ENCODE peak calls at places on chromosomes 13 and 19, in nine cellular contexts. O is foreskin fibroblast, I is mesothelial cell of epicardium, B is omental fat pad, U is OCI-LY7, N is lower lobe of right lung, T is nephron progenitor cell, X is neural crest cell, Z is endothelial cell. Y is an unnamed sample.
A peak's percentile ranks its signal among the peaks of the same experiment; 100 is the strongest.

GRCh38 chr13:34025746-34026145 is 207.8 kb downstream of the RFC3 start:
- DNase-seq in N (no peak), X (no peak), Z (no peak), B (no peak), I (no peak), T (no peak), O (peak; percentile 81), U (no peak), Y (no peak)

GRCh38 chr19:3723883-3724282 is 15.7 kb downstream of the TJP3 start:
- DNase-seq in T (no peak), N (no peak), U (no peak), Z (no peak), O (no peak), I (no peak), X (no peak), B (no peak), Y (no peak)

GRCh38 chr13:47480941-47481340 is 520.1 kb downstream of the SUCLA2 start:
- DNase-seq in B (no peak), Z (no peak), X (no peak), I (no peak), N (no peak), U (no peak), T (no peak), O (no peak), Y (no peak)

GRCh38 chr19:19067276-19068072 is 3.7 kb downstream of the SLC25A42 start:
- DNase-seq in I (no peak), X (no peak), Z (no peak), N (no peak), B (no peak), U (no peak), O (no peak), T (no peak), Y (no peak)

GRCh38 chr13:29160862-29161261 is 340.7 kb downstream of the MTUS2 start:
- DNase-seq in Z (no peak), B (no peak), N (no peak), I (no peak), T (no peak), O (no peak), U (no peak), X (no peak), Y (no peak)

GRCh38 chr19:55809381-55810058 is 22.3 kb downstream of the NLRP11 start:
- DNase-seq in O (peak; percentile 11), Z (no peak), N (peak; percentile 63), U (peak; percentile 89), X (no peak), I (no peak), T (peak; percentile 8), B (no peak), Y (no peak)

GRCh38 chr19:51448011-51448744 is 10.1 kb downstream of the SIGLEC8 start:
- DNase-seq in I (no peak), U (no peak), B (no peak), N (no peak), X (no peak), T (no peak), Z (no peak), O (no peak), Y (no peak)

GRCh38 chr13:28636677-28637317 is 22.1 kb upstream of the POMP start:
- DNase-seq in U (peak; percentile 83), I (no peak), T (peak; percentile 49), Z (peak; percentile 69), N (peak; percentile 50), O (peak; percentile 74), B (no peak), X (peak; percentile 39), Y (no peak)

GRCh38 chr19:4697304-4697703 is 26.3 kb downstream of the DPP9 start:
- DNase-seq in O (no peak), I (no peak), U (no peak), T (no peak), X (no peak), N (no peak), B (no peak), Z (no peak), Y (no peak)

GRCh38 chr19:15101479-15102082 is 5.6 kb upstream of the SYDE1 start:
- DNase-seq in T (peak; percentile 49), B (no peak), Z (peak; percentile 59), N (no peak), X (peak; percentile 44), U (peak; percentile 44), I (no peak), O (no peak), Y (no peak)

GRCh38 chr13:110113284-110113764 is 193.6 kb downstream of the COL4A1 start:
- DNase-seq in T (no peak), B (no peak), X (no peak), Z (no peak), O (peak; percentile 73), I (no peak), U (no peak), N (no peak), Y (no peak)

GRCh38 chr19:41421973-41422372 is 5.2 kb downstream of the B3GNT8 start:
- DNase-seq in N (no peak), X (no peak), O (no peak), I (no peak), B (no peak), T (no peak), U (no peak), Z (no peak), Y (no peak)

GRCh38 chr13:73585236-73585635 is 526.4 kb downstream of the KLF5 start:
- DNase-seq in O (no peak), B (no peak), N (no peak), U (no peak), I (no peak), X (no peak), Z (no peak), T (no peak), Y (no peak)

GRCh38 chr19:56837892-56838679 is 2.4 kb downstream of the PEG3 start:
- DNase-seq in O (no peak), T (no peak), I (no peak), B (peak; percentile 52), Z (no peak), N (peak; percentile 60), U (no peak), X (no peak), Y (no peak)

GRCh38 chr13:109784590-109785140 is 1.7 kb downstream of the IRS2 start:
- DNase-seq in O (peak; percentile 77), Z (peak; percentile 92), T (peak; percentile 93), I (peak; percentile 91), N (peak; percentile 85), B (peak; percentile 41), X (peak; percentile 84), U (no peak), Y (peak; percentile 90)

GRCh38 chr19:38216785-38217746 is 7.0 kb downstream of the DPF1 start:
- DNase-seq in B (no peak), U (no peak), T (peak; percentile 40), Z (no peak), N (no peak), X (no peak), I (no peak), O (no peak), Y (no peak)

GRCh38 chr13:29573190-29573589 is 22.3 kb downstream of the SLC7A1 start:
- DNase-seq in I (no peak), X (no peak), U (peak; percentile 23), Z (no peak), B (no peak), T (no peak), N (no peak), O (peak; percentile 41), Y (no peak)

GRCh38 chr13:93004919-93005318 is 221.7 kb upstream of the GPC6 start:
- DNase-seq in I (no peak), Z (no peak), B (no peak), O (no peak), T (no peak), X (no peak), N (no peak), U (no peak), Y (no peak)

GRCh38 chr19:15115080-15115479 is 7.9 kb downstream of the SYDE1 start:
- DNase-seq in U (no peak), I (no peak), N (no peak), Z (no peak), O (peak; percentile 55), T (no peak), X (no peak), B (peak; percentile 44), Y (no peak)

GRCh38 chr13:106488075-106488474 is 47.4 kb downstream of the EFNB2 start:
- DNase-seq in B (no peak), X (no peak), T (no peak), N (no peak), U (no peak), I (no peak), Z (no peak), O (no peak), Y (no peak)
- TF ChIP-seq CTCF in B (no peak), X (no peak), T (no peak), N (no peak), U (no peak), I (no peak), Z (no peak), O (no peak), Y (no peak)

DNA sequence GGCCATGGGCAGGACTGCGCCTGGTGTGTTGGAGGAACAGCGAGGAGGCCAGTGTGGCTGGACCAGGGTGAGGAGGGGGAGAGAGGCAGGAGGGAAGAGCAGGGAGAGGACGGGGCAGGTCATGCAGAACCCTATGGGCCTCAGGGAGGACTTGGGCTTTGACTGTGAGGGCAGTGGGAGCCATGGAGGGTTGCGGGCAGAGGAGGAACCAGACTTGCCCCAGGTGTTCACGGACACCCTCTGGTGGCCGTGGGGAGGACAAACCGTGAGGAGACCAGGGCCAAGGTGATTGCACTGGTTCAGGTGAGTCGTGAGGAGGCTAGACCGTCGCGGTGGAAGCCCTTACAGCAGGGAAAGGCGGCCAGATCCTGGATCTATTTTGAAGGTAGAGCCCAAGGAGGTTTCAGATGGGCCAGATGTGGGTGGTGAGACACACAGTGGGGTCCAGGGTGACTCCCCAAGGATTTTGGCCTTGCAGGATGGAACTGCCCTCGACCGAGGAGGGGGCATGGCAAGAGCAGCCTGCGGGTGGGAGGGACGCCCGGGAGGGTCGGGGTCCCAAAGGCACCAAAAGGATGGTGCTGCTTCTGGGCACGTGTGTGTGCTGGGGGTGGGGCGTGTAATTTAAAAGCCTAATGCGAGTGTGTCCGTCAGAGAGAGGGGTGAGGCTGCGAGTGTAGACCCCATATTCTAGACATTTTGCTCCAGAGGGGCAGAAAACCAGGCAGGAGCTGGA is 2.7 kb upstream of the REXO1 start:
- DNase-seq in X (no peak), I (no peak), B (no peak), T (no peak), Z (no peak), U (no peak), O (no peak), N (no peak), Y (no peak)
- TF ChIP-seq CTCF in X (no peak), I (peak; percentile 28), B (no peak), T (no peak), Z (no peak), U (peak; percentile 52), O (peak; percentile 10), N (no peak), Y (no peak)

DNA sequence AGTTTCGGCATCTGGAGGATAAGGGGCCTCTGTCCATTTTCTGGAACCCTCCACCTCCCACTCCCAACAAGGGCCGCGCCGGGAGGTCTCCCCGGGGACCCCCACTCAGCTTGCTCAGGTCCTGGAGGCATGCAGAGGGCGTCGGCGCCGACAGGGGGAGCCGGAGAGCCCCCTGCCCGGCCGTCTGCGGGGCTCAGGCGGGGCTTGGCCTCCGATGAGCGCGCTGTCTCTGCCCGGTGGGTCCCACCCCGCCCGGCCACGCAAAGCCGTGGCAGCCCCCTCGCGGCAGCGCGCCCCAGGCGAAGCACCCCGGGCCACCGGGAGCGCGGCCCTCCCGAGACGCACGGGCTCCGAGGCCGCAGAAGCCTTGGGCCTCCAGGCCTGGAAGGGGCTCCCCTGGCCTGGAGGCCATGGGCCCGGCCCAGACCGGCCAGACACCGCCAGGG is 149.7 kb upstream of the ZNF536 start:
- DNase-seq in T (peak; percentile 77), Z (peak; percentile 76), B (no peak), I (peak; percentile 70), U (no peak), O (no peak), N (no peak), X (peak; percentile 54), Y (no peak)
- TF ChIP-seq CTCF in T (peak; percentile 89), Z (peak; percentile 91), B (no peak), I (peak; percentile 72), U (peak; percentile 70), O (peak; percentile 54), N (peak; percentile 59), X (peak; percentile 81), Y (peak; percentile 91)

GRCh38 chr19:39671739-39672363 is 16.1 kb downstream of the LGALS16 start:
- DNase-seq in B (no peak), I (no peak), O (peak; percentile 20), U (peak; percentile 73), N (no peak), T (peak; percentile 20), Z (peak; percentile 50), X (peak; percentile 22), Y (no peak)
- TF ChIP-seq CTCF in B (no peak), I (peak; percentile 72), O (peak; percentile 35), U (peak; percentile 82), N (peak; percentile 57), T (peak; percentile 59), Z (peak; percentile 67), X (peak; percentile 77), Y (peak; percentile 77)

Y was measured in type B pancreatic cell.